ENCODE peak calls at places on chromosome 19, in ten cellular contexts. I, X, Y, Q, F, K, U, J, M and S are unnamed samples.

GRCh38 chr19:51372649-51373504 is at the start of gene NKG7:
- DNase-seq in Y (no peak), I (no peak), M (no peak), J (no peak), Q (no peak), X (peak; percentile 86), K (no peak), U (no peak), F (no peak), S (no peak)

GRCh38 chr19:28488006-28488405 is 724.9 kb downstream of the UQCRFS1 start:
- DNase-seq in F (no peak), Q (no peak), U (no peak), X (no peak), I (no peak), M (no peak), Y (no peak), J (no peak), K (no peak), S (no peak)

GRCh38 chr19:38193445-38193844 is 30.6 kb downstream of the DPF1 start:
- DNase-seq in X (no peak), M (no peak), K (no peak), U (no peak), I (no peak), J (no peak), Y (no peak), F (no peak), Q (no peak), S (no peak)

GRCh38 chr19:9877775-9878510 is 42.8 kb downstream of the PIN1 start:
- DNase-seq in X (no peak), J (peak; percentile 3), M (peak; percentile 15), U (peak; percentile 71), F (no peak), K (no peak), I (no peak), Y (no peak), Q (no peak), S (no peak)

GRCh38 chr19:49473868-49474544 is at the start of gene FLT3LG:
- DNase-seq in I (no peak), M (peak; percentile 54), X (peak; percentile 92), Y (peak; percentile 95), J (no peak), Q (peak; percentile 14), F (peak; percentile 77), K (peak; percentile 88), U (peak; percentile 39), S (no peak)

GRCh38 chr19:48940902-48941301 is 7.4 kb downstream of the DHDH start:
- DNase-seq in X (no peak), M (no peak), F (no peak), Y (no peak), U (no peak), I (no peak), Q (no peak), J (no peak), K (no peak), S (no peak)

GRCh38 chr19:18119243-18120105 is 21.9 kb downstream of the MAST3 start:
- DNase-seq in Y (no peak), X (peak; percentile 53), Q (peak; percentile 56), M (no peak), K (no peak), J (no peak), F (peak; percentile 74), U (no peak), I (no peak), S (no peak)

GRCh38 chr19:10998045-10998533 is 37.3 kb downstream of the SMARCA4 start:
- DNase-seq in Y (no peak), M (no peak), K (no peak), U (peak; percentile 28), I (no peak), J (no peak), Q (no peak), F (no peak), X (no peak), S (no peak)

GRCh38 chr19:45564131-45564780 is 20.3 kb downstream of the OPA3 start:
- DNase-seq in J (no peak), I (no peak), F (no peak), M (no peak), X (no peak), K (no peak), Y (no peak), U (no peak), Q (no peak), S (no peak)

GRCh38 chr19:56071151-56071550 is 49.9 kb downstream of the ZNF787 start:
- DNase-seq in I (no peak), K (no peak), Q (no peak), U (no peak), J (no peak), F (no peak), M (no peak), X (no peak), Y (no peak), S (no peak)

GRCh38 chr19:55590621-55591020 is 8.7 kb downstream of the FIZ1 start:
- DNase-seq in Q (no peak), U (no peak), Y (no peak), M (no peak), X (no peak), I (no peak), F (no peak), K (no peak), J (no peak), S (no peak)

GRCh38 chr19:21256722-21257121 is 72.5 kb downstream of the ZNF708 start:
- DNase-seq in Q (no peak), U (peak; percentile 4), K (no peak), I (no peak), F (no peak), M (peak; percentile 29), Y (peak; percentile 29), J (no peak), X (no peak), S (no peak)

GRCh38 chr19:31353826-31354225 is 4.6 kb upstream of the TSHZ3 start:
- DNase-seq in M (no peak), U (no peak), Q (no peak), Y (no peak), F (no peak), X (no peak), J (no peak), I (no peak), K (no peak), S (no peak)

GRCh38 chr19:18153555-18154134 is 682 bp downstream of the PIK3R2 start:
- DNase-seq in Q (no peak), F (no peak), M (no peak), X (peak; percentile 23), J (no peak), K (no peak), I (no peak), U (no peak), Y (no peak), S (no peak)

GRCh38 chr19:18520848-18521691 is 800 bp downstream of the ELL start:
- DNase-seq in M (peak; percentile 24), I (no peak), U (no peak), K (no peak), X (peak; percentile 19), J (no peak), Y (no peak), Q (no peak), F (no peak), S (peak; percentile 26)

GRCh38 chr19:51948979-51949378 is 21.7 kb downstream of the ZNF613 start:
- DNase-seq in X (no peak), M (no peak), F (peak; percentile 44), I (no peak), Q (peak; percentile 13), U (peak; percentile 16), J (peak; percentile 12), Y (no peak), K (peak; percentile 39), S (no peak)

GRCh38 chr19:29681422-29682235 is 16.4 kb downstream of the PLEKHF1 start:
- DNase-seq in I (no peak), M (no peak), Y (no peak), F (no peak), K (peak; percentile 47), Q (no peak), U (no peak), X (no peak), J (no peak), S (no peak)

GRCh38 chr19:56423276-56423984 is 19.3 kb downstream of the ZNF583 start:
- DNase-seq in M (no peak), I (no peak), U (no peak), F (no peak), X (no peak), K (no peak), J (no peak), Y (no peak), Q (no peak), S (no peak)

GRCh38 chr19:3479819-3480215 is 508 bp downstream of the SMIM24 start:
- DNase-seq in Q (no peak), I (no peak), X (no peak), Y (peak; percentile 55), M (no peak), U (no peak), K (no peak), J (no peak), F (no peak), S (no peak)

GRCh38 chr19:47210689-47211316 is 20.2 kb downstream of the BBC3 start:
- DNase-seq in J (no peak), X (peak; percentile 85), U (peak; percentile 86), M (no peak), K (peak; percentile 64), Y (peak; percentile 70), F (no peak), Q (no peak), I (peak; percentile 64), S (peak; percentile 68)

GRCh38 chr19:13788991-13789390 is 6.3 kb upstream of the ZSWIM4 start:
- DNase-seq in Y (no peak), J (peak; percentile 60), F (no peak), Q (no peak), I (no peak), M (no peak), K (peak; percentile 49), X (no peak), U (peak; percentile 65), S (no peak)

GRCh38 chr19:18464646-18465045 is 26.7 kb upstream of the ISYNA1 start:
- DNase-seq in Q (peak; percentile 79), J (peak; percentile 66), Y (no peak), U (peak; percentile 82), I (peak; percentile 80), X (no peak), K (peak; percentile 84), F (peak; percentile 84), M (no peak), S (no peak)

GRCh38 chr19:2149980-2150793 is 1.2 kb downstream of the AP3D1 start:
- DNase-seq in K (no peak), X (no peak), I (no peak), U (no peak), J (no peak), F (no peak), M (no peak), Q (peak; percentile 16), Y (no peak), S (no peak)

GRCh38 chr19:13574933-13575332 is 68.7 kb upstream of the CACNA1A start:
- DNase-seq in Y (peak; percentile 32), U (no peak), K (no peak), F (no peak), J (no peak), X (no peak), I (no peak), Q (no peak), M (no peak), S (no peak)

GRCh38 chr19:5624154-5624663 is 1.3 kb downstream of the SAFB start:
- DNase-seq in J (no peak), Q (no peak), U (peak; percentile 16), X (peak; percentile 25), F (peak; percentile 49), Y (no peak), M (no peak), I (peak; percentile 15), K (peak; percentile 69), S (no peak)

GRCh38 chr19:2612619-2613249 is 89.8 kb downstream of the GNG7 start:
- DNase-seq in I (no peak), F (no peak), U (no peak), X (no peak), K (no peak), M (no peak), Y (no peak), J (no peak), Q (no peak), S (no peak)

GRCh38 chr19:3609779-3610719 is 3.4 kb upstream of the TBXA2R start:
- DNase-seq in F (no peak), K (no peak), M (no peak), Q (no peak), Y (no peak), J (no peak), X (no peak), U (no peak), I (no peak), S (no peak)

GRCh38 chr19:428144-428543 is 19.2 kb upstream of the C2CD4C start:
- DNase-seq in U (no peak), M (no peak), X (no peak), Q (no peak), F (no peak), I (no peak), J (no peak), K (no peak), Y (no peak), S (no peak)